ENCODE peak calls at places on chromosomes 16 and 17, in nine cellular contexts. N, J, M, T, A, I, O, P and K are unnamed samples.

GRCh38 chr16:1620391-1620790 is 8.2 kb downstream of the CRAMP1 start:
- ATAC-seq in O (no peak), N (no peak), P (no peak), M (no peak), I (no peak), T (no peak), A (no peak), J (no peak), K (no peak)

GRCh38 chr16:23104032-23104955 is 45.0 kb downstream of the USP31 start:
- ATAC-seq in I (no peak), J (no peak), A (no peak), N (no peak), O (no peak), P (peak; percentile 63), T (no peak), M (no peak), K (no peak)

GRCh38 chr17:48336986-48337385 is 93.0 kb downstream of the SKAP1 start:
- ATAC-seq in A (no peak), I (no peak), O (no peak), P (no peak), M (no peak), J (no peak), T (no peak), N (no peak), K (no peak)

GRCh38 chr16:76164970-76165558 is 112.1 kb upstream of the CNTNAP4 start:
- ATAC-seq in M (no peak), O (no peak), I (no peak), T (no peak), A (no peak), N (no peak), P (no peak), J (no peak), K (no peak)

GRCh38 chr17:40019140-40019991 is 4.1 kb downstream of the CSF3 start:
- ATAC-seq in J (peak; percentile 68), T (peak; percentile 24), N (no peak), P (peak; percentile 50), M (no peak), O (no peak), A (no peak), I (no peak), K (no peak)

GRCh38 chr16:73010150-73010676 is 37.7 kb downstream of the ZFHX3 start:
- ATAC-seq in N (peak; percentile 51), T (peak; percentile 33), I (no peak), A (peak; percentile 37), J (peak; percentile 42), O (peak; percentile 41), P (no peak), M (no peak), K (peak; percentile 53)

GRCh38 chr16:81522141-81522701 is 77.6 kb downstream of the CMIP start:
- ATAC-seq in N (no peak), P (no peak), J (no peak), A (peak; percentile 20), O (no peak), M (no peak), I (no peak), T (no peak), K (no peak)

GRCh38 chr17:35890774-35891155 is 10.6 kb upstream of the CCL5 start:
- ATAC-seq in A (peak; percentile 81), P (no peak), T (no peak), O (peak; percentile 20), I (no peak), J (peak; percentile 36), N (peak; percentile 32), M (no peak), K (no peak)

GRCh38 chr16:75019007-75019406 is 20.2 kb downstream of the ZNRF1 start:
- ATAC-seq in T (no peak), P (no peak), O (no peak), M (no peak), J (no peak), I (no peak), N (no peak), A (no peak), K (peak; percentile 58)

GRCh38 chr16:89054261-89054661 is 39.4 kb upstream of the ACSF3 start:
- ATAC-seq in O (no peak), P (no peak), M (no peak), T (no peak), J (no peak), N (no peak), I (no peak), A (no peak), K (no peak)

GRCh38 chr16:86143666-86144065 is 244.7 kb downstream of the IRF8 start:
- ATAC-seq in M (no peak), P (no peak), N (no peak), J (no peak), O (no peak), A (peak; percentile 29), T (no peak), I (no peak), K (no peak)

GRCh38 chr17:81685108-81685507 is 1.3 kb downstream of the HGS start:
- ATAC-seq in I (peak; percentile 62), M (no peak), T (no peak), N (no peak), P (no peak), A (no peak), J (no peak), O (no peak), K (peak; percentile 65)

GRCh38 chr16:64455275-64455674 is 666.6 kb downstream of the CDH11 start:
- ATAC-seq in M (no peak), N (no peak), J (no peak), O (peak; percentile 51), A (no peak), P (no peak), I (peak; percentile 91), T (no peak), K (no peak)

GRCh38 chr17:33832295-33832694 is 422.8 kb upstream of the CCL2 start:
- ATAC-seq in P (no peak), M (no peak), A (no peak), N (no peak), J (no peak), T (no peak), O (no peak), I (no peak), K (no peak)

GRCh38 chr16:1474047-1474446 is 781 bp downstream of the CLCN7 start:
- ATAC-seq in O (no peak), J (no peak), T (no peak), N (no peak), P (no peak), A (no peak), M (no peak), I (peak; percentile 56), K (peak; percentile 1)

GRCh38 chr17:40218740-40219072 is 398 bp upstream of the WIPF2 start:
- ATAC-seq in I (no peak), P (peak; percentile 46), J (peak; percentile 69), N (peak; percentile 38), T (peak; percentile 9), M (peak; percentile 85), A (peak; percentile 48), O (peak; percentile 11), K (peak; percentile 41)

GRCh38 chr17:59488805-59489204 is 76.6 kb upstream of the DHX40 start:
- ATAC-seq in P (no peak), O (no peak), A (no peak), I (no peak), T (no peak), M (no peak), N (no peak), J (no peak), K (no peak)

GRCh38 chr17:62898239-62898864 is 67.7 kb upstream of the TANC2 start:
- ATAC-seq in A (no peak), N (no peak), P (no peak), O (no peak), T (peak; percentile 51), M (no peak), J (peak; percentile 17), I (no peak), K (no peak)

GRCh38 chr17:63843387-63844292 is 1.2 kb upstream of the SMARCD2 start:
- ATAC-seq in J (peak; percentile 3), M (peak; percentile 48), T (peak; percentile 11), N (peak; percentile 34), I (no peak), A (peak; percentile 8), O (peak; percentile 10), P (peak; percentile 9), K (no peak)

GRCh38 chr16:14419817-14420216 is 210.2 kb downstream of the PARN start:
- ATAC-seq in M (no peak), A (no peak), O (no peak), N (no peak), T (no peak), P (no peak), I (no peak), J (peak; percentile 31), K (no peak)

GRCh38 chr17:7701681-7702080 is 3.3 kb upstream of the EFNB3 start:
- ATAC-seq in J (no peak), T (no peak), O (no peak), A (no peak), I (no peak), P (no peak), N (no peak), M (no peak), K (no peak)

GRCh38 chr17:59706900-59707181 is 389 bp downstream of the PTRH2 start:
- ATAC-seq in M (no peak), J (no peak), I (no peak), T (no peak), N (no peak), O (no peak), P (no peak), A (no peak), K (no peak)

GRCh38 chr17:55056530-55056929 is 88.0 kb downstream of the STXBP4 start:
- ATAC-seq in N (no peak), A (peak; percentile 19), T (no peak), M (no peak), O (peak; percentile 18), J (no peak), P (no peak), I (peak; percentile 86), K (peak; percentile 46)

GRCh38 chr17:73798111-73798748 is 154.0 kb upstream of the SDK2 start:
- ATAC-seq in O (no peak), N (peak; percentile 73), P (peak; percentile 51), J (peak; percentile 94), T (no peak), I (peak; percentile 53), A (peak; percentile 41), M (no peak), K (no peak)

GRCh38 chr16:15752717-15753488 is 102.9 kb downstream of the NDE1 start:
- ATAC-seq in P (no peak), N (no peak), J (no peak), T (no peak), M (no peak), I (no peak), O (no peak), A (no peak), K (no peak)

GRCh38 chr17:80476877-80477646 is 655 bp upstream of the NPTX1 start:
- ATAC-seq in I (no peak), T (no peak), O (no peak), A (no peak), N (no peak), J (no peak), M (peak; percentile 36), P (no peak), K (no peak)

GRCh38 chr17:55320594-55321506 is 56.1 kb downstream of the HLF start:
- ATAC-seq in I (no peak), J (no peak), T (no peak), P (peak; percentile 31), M (no peak), A (no peak), O (peak; percentile 26), N (no peak), K (peak; percentile 53)

GRCh38 chr16:77414752-77415231 is 20.0 kb downstream of the ADAMTS18 start:
- ATAC-seq in M (no peak), J (no peak), I (peak; percentile 57), O (no peak), P (no peak), T (no peak), N (no peak), A (no peak), K (no peak)